ENCODE peak calls at places on chromosomes 12 and 14, in seven cellular contexts. H is gastrocnemius medialis, U is esophagus squamous epithelium, T is A673, V is Peyer's patch, O is breast epithelium, M is A549. W is an unnamed sample. For H3K4me1, the result is how much of the 10 kb centered on the place peaks cover.

GRCh38 chr12:109461049-109461845 is 15.9 kb downstream of the KCTD10 start:
- DNase-seq in O (no peak), V (no peak), H (no peak), U (no peak), T (no peak), M (peak), W (no peak)

GRCh38 chr14:39218171-39218769 is 15.4 kb upstream of the MIA2 start:
- DNase-seq in M (peak), H (no peak), V (no peak), T (no peak), U (no peak), O (no peak), W (no peak)

GRCh38 chr12:18849080-18849479 is 111.2 kb downstream of the CAPZA3 start:
- DNase-seq in H (no peak), U (no peak), V (no peak), M (peak), T (no peak), O (no peak), W (no peak)

GRCh38 chr12:13045816-13046215 is 1.6 kb downstream of the FAM234B start:
- DNase-seq in V (no peak), O (no peak), H (no peak), T (peak), M (no peak), U (no peak), W (no peak)

GRCh38 chr12:1523558-1524050 is 70.8 kb downstream of the FBXL14 start:
- DNase-seq in H (no peak), T (no peak), O (peak), V (no peak), U (no peak), M (no peak), W (no peak)

GRCh38 chr12:117064049-117064448 is 35.2 kb downstream of the TESC start:
- DNase-seq in U (no peak), H (no peak), O (no peak), T (no peak), M (no peak), V (no peak), W (no peak)

GRCh38 chr14:60079723-60080122 is 12.0 kb upstream of the PCNX4 start:
- DNase-seq in O (no peak), V (no peak), H (no peak), M (no peak), T (peak), U (no peak), W (no peak)

GRCh38 chr12:99759467-99759866 is 111.9 kb downstream of the GARIN6 start:
- DNase-seq in U (no peak), H (no peak), T (no peak), M (no peak), V (no peak), O (no peak), W (no peak)

GRCh38 chr14:57486767-57487379 is 6.8 kb downstream of the CCDC198 start:
- DNase-seq in T (peak), O (no peak), H (no peak), M (peak), U (no peak), V (no peak), W (no peak)

GRCh38 chr12:41510470-41510869 is 322.4 kb downstream of the PDZRN4 start:
- DNase-seq in U (no peak), T (no peak), O (no peak), V (no peak), H (no peak), M (no peak), W (no peak)

GRCh38 chr12:108419949-108420348 is 80.8 kb upstream of the CMKLR1 start:
- DNase-seq in M (no peak), T (no peak), V (no peak), H (no peak), U (no peak), O (no peak), W (no peak)

GRCh38 chr14:73467377-73467776 is 9.0 kb upstream of the NUMB start:
- DNase-seq in H (no peak), T (no peak), U (no peak), V (no peak), M (no peak), O (no peak), W (no peak)

GRCh38 chr14:99946652-99947489 is 118.4 kb upstream of the EVL start:
- DNase-seq in U (no peak), T (peak), V (peak), H (no peak), O (no peak), M (no peak), W (no peak)

GRCh38 chr12:62466596-62467411 is at the start of gene MON2:
- DNase-seq in M (peak), H (peak), V (peak), T (peak), O (peak), U (peak), W (peak)

GRCh38 chr14:29085546-29085945 is 319.0 kb downstream of the FOXG1 start:
- DNase-seq in U (no peak), V (no peak), H (no peak), T (peak), O (no peak), M (peak), W (no peak)

GRCh38 chr12:48800457-48800856 is 11.6 kb upstream of the ADCY6 start:
- DNase-seq in H (no peak), M (no peak), O (no peak), T (no peak), V (no peak), U (no peak), W (no peak)

GRCh38 chr14:23518716-23519115 is 32.8 kb downstream of the ZFHX2 start:
- DNase-seq in U (no peak), H (no peak), O (no peak), M (no peak), T (no peak), V (no peak), W (no peak)

GRCh38 chr12:32494676-32495075 is 95.3 kb downstream of the FGD4 start:
- DNase-seq in M (no peak), V (no peak), H (no peak), U (no peak), O (no peak), T (no peak), W (no peak)

GRCh38 chr12:67751376-67751928 is 102.9 kb downstream of the DYRK2 start:
- DNase-seq in O (no peak), U (no peak), M (no peak), H (no peak), V (no peak), T (no peak), W (no peak)

GRCh38 chr12:28540324-28540714 is 350.1 kb downstream of the CCDC91 start:
- DNase-seq in H (no peak), O (no peak), U (no peak), M (no peak), T (peak), V (no peak), W (no peak)

GRCh38 chr14:71833476-71833875 is 98.8 kb upstream of the RGS6 start:
- DNase-seq in U (no peak), M (no peak), H (no peak), T (no peak), O (no peak), V (no peak), W (no peak)

GRCh38 chr14:64656986-64657385 is 47.2 kb upstream of the PLEKHG3 start:
- DNase-seq in H (peak), U (no peak), V (no peak), O (no peak), T (no peak), M (no peak), W (peak)

GRCh38 chr14:54564071-54564798 is 2.7 kb upstream of the SAMD4A start:
- DNase-seq in U (no peak), T (peak), V (no peak), H (no peak), M (peak), O (no peak), W (no peak)

GRCh38 chr12:98572010-98572409 is 21.5 kb upstream of the SLC25A3 start:
- DNase-seq in V (no peak), H (no peak), O (no peak), T (peak), U (no peak), M (peak), W (no peak)

GRCh38 chr12:47033081-47033480 is 46.3 kb upstream of the PCED1B start:
- DNase-seq in H (peak), T (no peak), M (peak), U (no peak), O (no peak), V (no peak), W (peak)

GRCh38 chr14:21748869-21749303 is 75.3 kb upstream of the OR4E1 start:
- DNase-seq in O (no peak), H (no peak), U (no peak), M (peak), T (peak), V (peak), W (no peak)
- H3K4me1 ChIP-seq in O (under half), H (under half), U (under half), M (under half), T (under half), V (under half), W (under half)

GRCh38 chr14:105065280-105066228 is at the start of gene GPR132:
- DNase-seq in H (no peak), U (peak), M (no peak), O (no peak), T (no peak), V (peak), W (no peak)
- H3K4me3 ChIP-seq in H (no peak), U (peak), M (no peak), O (peak), T (no peak), V (peak), W (peak)

DNA sequence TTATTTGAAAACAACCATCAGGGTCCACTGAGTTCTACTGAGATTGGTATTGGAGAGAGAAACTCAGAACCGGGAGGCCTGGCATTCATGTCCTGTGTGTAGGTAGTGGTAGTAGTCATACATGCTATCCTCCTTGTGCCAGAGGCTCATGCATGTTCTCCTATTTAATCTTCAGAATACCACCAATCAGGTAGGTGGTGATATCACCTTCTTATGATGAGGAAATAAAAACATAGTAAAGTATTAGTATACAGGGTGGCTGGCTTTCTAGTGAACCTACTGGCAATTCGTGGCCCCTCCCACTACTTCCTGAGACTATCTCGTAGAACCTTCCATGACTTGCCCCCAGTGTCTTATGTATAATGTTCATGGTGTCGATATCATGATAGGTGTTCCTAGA is 40.5 kb upstream of the EID3 start:
- DNase-seq in M (no peak), U (no peak), O (no peak), T (no peak), H (no peak), V (no peak), W (no peak)
- H3K4me1 ChIP-seq in M (under half), U (under half), O (under half), T (under half), H (under half), V (under half), W (under half)

GRCh38 chr14:61493996-61494395 is 172.6 kb downstream of the PRKCH start:
- DNase-seq in H (no peak), M (no peak), O (no peak), T (no peak), U (no peak), V (no peak), W (no peak)
- H3K4me3 ChIP-seq in H (no peak), M (no peak), O (no peak), T (no peak), U (no peak), V (no peak), W (no peak)

GRCh38 chr14:69685716-69686115 is 74.3 kb downstream of the SUSD6 start:
- DNase-seq in H (peak), T (no peak), U (no peak), M (no peak), O (peak), V (peak), W (no peak)
- H3K4me1 ChIP-seq in H (half or more), T (under half), U (half or more), M (under half), O (under half), V (under half), W (half or more)

DNA sequence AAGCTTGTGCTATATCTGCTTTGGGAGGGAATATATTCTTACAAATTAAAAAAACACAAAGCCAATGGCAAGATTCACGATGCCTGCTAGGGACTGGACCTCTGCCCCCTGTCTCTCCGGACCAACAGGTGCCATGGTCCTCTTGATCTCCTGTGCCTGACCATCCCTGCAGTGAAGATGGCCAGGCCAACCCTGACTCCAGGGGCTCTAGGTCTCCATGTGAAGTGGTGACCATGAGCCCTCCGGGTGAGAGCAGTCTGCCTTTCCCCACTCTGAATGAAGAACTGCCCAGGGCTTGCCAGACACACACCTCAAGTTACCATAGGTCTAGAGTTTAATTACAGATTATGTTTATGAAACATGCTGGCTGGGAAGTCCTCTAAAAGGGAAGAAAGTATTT is 1.5 kb downstream of the ARHGDIB start:
- DNase-seq in V (no peak), T (no peak), U (no peak), M (no peak), H (no peak), O (no peak), W (no peak)
- H3K4me3 ChIP-seq in V (peak), T (no peak), U (peak), M (no peak), H (peak), O (peak), W (peak)

GRCh38 chr14:94630396-94630795 is 18.2 kb downstream of the SERPINA3 start:
- DNase-seq in O (no peak), U (no peak), T (no peak), H (no peak), M (no peak), V (no peak), W (no peak)
- H3K4me1 ChIP-seq in O (under half), U (under half), T (under half), H (under half), M (under half), V (under half), W (under half)

GRCh38 chr12:131597327-131597726 is 113.6 kb upstream of the SFSWAP start:
- DNase-seq in H (no peak), M (no peak), V (no peak), U (no peak), O (no peak), T (no peak), W (no peak)

GRCh38 chr12:131592972-131593371 is 117.9 kb upstream of the SFSWAP start:
- DNase-seq in U (no peak), H (no peak), M (no peak), T (no peak), V (no peak), O (no peak), W (no peak)

GRCh38 chr12:131598717-131599116 is 112.2 kb upstream of the SFSWAP start:
- DNase-seq in U (no peak), T (no peak), V (no peak), H (no peak), M (no peak), O (no peak), W (no peak)

GRCh38 chr12:131593411-131593810 is 117.5 kb upstream of the SFSWAP start:
- DNase-seq in O (no peak), H (no peak), V (no peak), M (no peak), U (no peak), T (no peak), W (no peak)

GRCh38 chr12:131596115-131596514 is 114.8 kb upstream of the SFSWAP start:
- DNase-seq in V (no peak), T (no peak), H (no peak), O (no peak), M (no peak), U (no peak), W (no peak)
- H3K4me3 ChIP-seq in V (no peak), T (no peak), H (no peak), O (no peak), M (no peak), U (no peak), W (no peak)